ENCODE peak calls at places on chromosomes 1 and 21, in eight cellular contexts. One of them, this sample, is unnamed. For H3K4me1, the result is how much of the 10 kb centered on the place peaks cover.

GRCh38 chr1:202658766-202659165 is 51.5 kb downstream of the SYT2 start:
- DNase-seq in colonic mucosa: no peak
- DNase-seq in heart right ventricle: no peak
- DNase-seq in DND-41: no peak
- DNase-seq in IMR-90: no peak
- DNase-seq in CD8-positive, alpha-beta memory T cell: no peak
- DNase-seq in esophagus muscularis mucosa: no peak
- DNase-seq in uterus: no peak
- DNase-seq in this sample: no peak

GRCh38 chr1:41479000-41479807 is 5.3 kb downstream of the EDN2 start:
- DNase-seq in CD8-positive, alpha-beta memory T cell: peak
- DNase-seq in DND-41: no peak
- DNase-seq in esophagus muscularis mucosa: no peak
- DNase-seq in IMR-90: peak
- DNase-seq in colonic mucosa: no peak
- DNase-seq in heart right ventricle: peak
- DNase-seq in uterus: peak
- DNase-seq in this sample: no peak

GRCh38 chr1:159088050-159088449 is 11.5 kb upstream of the AIM2 start:
- DNase-seq in heart right ventricle: no peak
- DNase-seq in IMR-90: peak
- DNase-seq in DND-41: no peak
- DNase-seq in uterus: no peak
- DNase-seq in colonic mucosa: no peak
- DNase-seq in esophagus muscularis mucosa: no peak
- DNase-seq in CD8-positive, alpha-beta memory T cell: no peak
- DNase-seq in this sample: no peak

GRCh38 chr21:37060296-37060695 is 12.6 kb downstream of the PIGP start:
- DNase-seq in DND-41: peak
- DNase-seq in CD8-positive, alpha-beta memory T cell: no peak
- DNase-seq in IMR-90: peak
- DNase-seq in esophagus muscularis mucosa: no peak
- DNase-seq in colonic mucosa: peak
- DNase-seq in heart right ventricle: no peak
- DNase-seq in uterus: no peak
- DNase-seq in this sample: peak

GRCh38 chr1:20063861-20064292 is 6.1 kb upstream of the PLA2G5 start:
- DNase-seq in uterus: no peak
- DNase-seq in IMR-90: peak
- DNase-seq in CD8-positive, alpha-beta memory T cell: no peak
- DNase-seq in DND-41: no peak
- DNase-seq in heart right ventricle: no peak
- DNase-seq in esophagus muscularis mucosa: peak
- DNase-seq in colonic mucosa: no peak
- DNase-seq in this sample: no peak

GRCh38 chr1:224273651-224274050 is 56.3 kb downstream of the NVL start:
- DNase-seq in esophagus muscularis mucosa: no peak
- DNase-seq in CD8-positive, alpha-beta memory T cell: no peak
- DNase-seq in uterus: no peak
- DNase-seq in colonic mucosa: peak
- DNase-seq in IMR-90: peak
- DNase-seq in heart right ventricle: no peak
- DNase-seq in DND-41: no peak
- DNase-seq in this sample: no peak

GRCh38 chr1:89602871-89603404 is 30.0 kb upstream of the LRRC8C start:
- DNase-seq in IMR-90: no peak
- DNase-seq in esophagus muscularis mucosa: no peak
- DNase-seq in DND-41: no peak
- DNase-seq in uterus: no peak
- DNase-seq in CD8-positive, alpha-beta memory T cell: no peak
- DNase-seq in heart right ventricle: no peak
- DNase-seq in colonic mucosa: no peak
- DNase-seq in this sample: no peak

GRCh38 chr1:23475134-23475628 is 8.8 kb downstream of the ASAP3 start:
- DNase-seq in CD8-positive, alpha-beta memory T cell: no peak
- DNase-seq in DND-41: no peak
- DNase-seq in colonic mucosa: no peak
- DNase-seq in uterus: peak
- DNase-seq in esophagus muscularis mucosa: no peak
- DNase-seq in IMR-90: peak
- DNase-seq in heart right ventricle: no peak
- DNase-seq in this sample: no peak

GRCh38 chr1:226549937-226550670 is 1.5 kb downstream of the STUM start:
- DNase-seq in uterus: peak
- DNase-seq in heart right ventricle: peak
- DNase-seq in IMR-90: no peak
- DNase-seq in CD8-positive, alpha-beta memory T cell: no peak
- DNase-seq in esophagus muscularis mucosa: no peak
- DNase-seq in colonic mucosa: peak
- DNase-seq in DND-41: no peak
- DNase-seq in this sample: peak

GRCh38 chr1:104064391-104064790 is 314.7 kb downstream of the AMY1C start:
- DNase-seq in heart right ventricle: no peak
- DNase-seq in uterus: no peak
- DNase-seq in DND-41: no peak
- DNase-seq in colonic mucosa: no peak
- DNase-seq in esophagus muscularis mucosa: no peak
- DNase-seq in IMR-90: no peak
- DNase-seq in CD8-positive, alpha-beta memory T cell: no peak
- DNase-seq in this sample: no peak

GRCh38 chr21:39014751-39015150 is 168.5 kb downstream of the PSMG1 start:
- DNase-seq in IMR-90: peak
- DNase-seq in DND-41: no peak
- DNase-seq in uterus: no peak
- DNase-seq in heart right ventricle: no peak
- DNase-seq in colonic mucosa: no peak
- DNase-seq in CD8-positive, alpha-beta memory T cell: no peak
- DNase-seq in esophagus muscularis mucosa: no peak
- DNase-seq in this sample: no peak

GRCh38 chr1:24929876-24930702 is at the start of gene RUNX3:
- DNase-seq in DND-41: peak
- DNase-seq in IMR-90: no peak
- DNase-seq in colonic mucosa: peak
- DNase-seq in esophagus muscularis mucosa: no peak
- DNase-seq in heart right ventricle: peak
- DNase-seq in uterus: no peak
- DNase-seq in CD8-positive, alpha-beta memory T cell: peak
- DNase-seq in this sample: peak

GRCh38 chr1:61370177-61370907 is 288.0 kb downstream of the NFIA start:
- DNase-seq in CD8-positive, alpha-beta memory T cell: no peak
- DNase-seq in DND-41: no peak
- DNase-seq in heart right ventricle: no peak
- DNase-seq in colonic mucosa: no peak
- DNase-seq in IMR-90: no peak
- DNase-seq in esophagus muscularis mucosa: no peak
- DNase-seq in uterus: no peak
- DNase-seq in this sample: no peak

GRCh38 chr1:2198571-2198970 is 4.0 kb upstream of the FAAP20 start:
- DNase-seq in DND-41: no peak
- DNase-seq in uterus: no peak
- DNase-seq in esophagus muscularis mucosa: no peak
- DNase-seq in CD8-positive, alpha-beta memory T cell: no peak
- DNase-seq in colonic mucosa: peak
- DNase-seq in IMR-90: no peak
- DNase-seq in heart right ventricle: peak
- DNase-seq in this sample: no peak

GRCh38 chr1:2199042-2199810 is 4.7 kb upstream of the FAAP20 start:
- DNase-seq in esophagus muscularis mucosa: peak
- DNase-seq in IMR-90: peak
- DNase-seq in DND-41: no peak
- DNase-seq in CD8-positive, alpha-beta memory T cell: peak
- DNase-seq in heart right ventricle: peak
- DNase-seq in uterus: peak
- DNase-seq in colonic mucosa: peak
- DNase-seq in this sample: no peak

GRCh38 chr1:2202008-2202575 is 7.5 kb upstream of the FAAP20 start:
- DNase-seq in esophagus muscularis mucosa: no peak
- DNase-seq in colonic mucosa: no peak
- DNase-seq in CD8-positive, alpha-beta memory T cell: no peak
- DNase-seq in IMR-90: no peak
- DNase-seq in DND-41: no peak
- DNase-seq in heart right ventricle: no peak
- DNase-seq in uterus: no peak
- DNase-seq in this sample: no peak

GRCh38 chr1:2201062-2201461 is 6.5 kb upstream of the FAAP20 start:
- DNase-seq in DND-41: no peak
- DNase-seq in heart right ventricle: no peak
- DNase-seq in colonic mucosa: no peak
- DNase-seq in CD8-positive, alpha-beta memory T cell: no peak
- DNase-seq in IMR-90: no peak
- DNase-seq in esophagus muscularis mucosa: no peak
- DNase-seq in uterus: no peak
- DNase-seq in this sample: no peak

DNA sequence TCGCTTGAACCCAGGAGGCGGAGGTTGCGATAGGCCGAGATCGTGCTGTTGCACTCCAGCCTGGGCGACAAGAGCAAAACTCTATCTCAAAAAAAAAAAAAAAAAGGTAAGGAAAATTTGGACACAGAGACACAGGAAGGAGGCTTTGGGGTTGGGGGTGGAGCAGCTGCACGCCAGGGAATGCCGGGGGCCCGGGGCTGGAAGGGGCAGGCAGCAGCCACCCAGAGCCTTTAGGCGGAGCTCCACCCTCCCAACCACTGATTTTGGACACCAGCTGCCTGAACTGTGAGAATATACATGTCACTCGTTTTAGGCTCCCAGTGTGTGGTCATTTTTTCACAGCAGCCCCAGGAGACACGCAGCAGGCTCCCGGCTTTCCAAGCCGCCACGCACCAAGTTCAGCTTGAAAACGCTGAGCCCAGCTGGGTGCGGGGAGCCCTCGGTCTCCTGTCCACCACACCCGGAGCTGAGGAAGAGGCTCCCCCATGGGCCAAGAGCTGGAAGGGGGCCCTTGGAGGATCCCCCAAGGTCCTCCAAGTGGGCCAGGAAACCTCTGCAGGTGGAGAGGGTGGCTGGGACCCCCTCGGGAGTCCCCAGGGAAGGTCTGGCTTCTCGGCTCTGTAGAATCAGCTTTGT is 5.9 kb upstream of the FAAP20 start:
- DNase-seq in DND-41: no peak
- DNase-seq in CD8-positive, alpha-beta memory T cell: no peak
- DNase-seq in IMR-90: no peak
- DNase-seq in heart right ventricle: no peak
- DNase-seq in uterus: no peak
- DNase-seq in colonic mucosa: no peak
- DNase-seq in esophagus muscularis mucosa: no peak
- DNase-seq in this sample: no peak
- H3K4me1 ChIP-seq in DND-41: under half
- H3K4me1 ChIP-seq in CD8-positive, alpha-beta memory T cell: under half
- H3K4me1 ChIP-seq in IMR-90: under half
- H3K4me1 ChIP-seq in heart right ventricle: under half
- H3K4me1 ChIP-seq in uterus: under half
- H3K4me1 ChIP-seq in colonic mucosa: under half
- H3K4me1 ChIP-seq in esophagus muscularis mucosa: under half
- H3K4me1 ChIP-seq in this sample: under half

GRCh38 chr1:234608720-234609527 is 1.1 kb downstream of the IRF2BP2 start:
- DNase-seq in DND-41: peak
- DNase-seq in esophagus muscularis mucosa: no peak
- DNase-seq in heart right ventricle: peak
- DNase-seq in colonic mucosa: no peak
- DNase-seq in uterus: peak
- DNase-seq in IMR-90: no peak
- DNase-seq in CD8-positive, alpha-beta memory T cell: peak
- DNase-seq in this sample: peak
- H3K4me1 ChIP-seq in DND-41: half or more
- H3K4me1 ChIP-seq in esophagus muscularis mucosa: under half
- H3K4me1 ChIP-seq in heart right ventricle: under half
- H3K4me1 ChIP-seq in colonic mucosa: under half
- H3K4me1 ChIP-seq in uterus: under half
- H3K4me1 ChIP-seq in IMR-90: under half
- H3K4me1 ChIP-seq in CD8-positive, alpha-beta memory T cell: half or more
- H3K4me1 ChIP-seq in this sample: half or more

GRCh38 chr1:91765293-91765692 is 120.7 kb downstream of the TGFBR3 start:
- DNase-seq in heart right ventricle: no peak
- DNase-seq in DND-41: no peak
- DNase-seq in CD8-positive, alpha-beta memory T cell: no peak
- DNase-seq in IMR-90: no peak
- DNase-seq in uterus: no peak
- DNase-seq in esophagus muscularis mucosa: no peak
- DNase-seq in colonic mucosa: no peak
- DNase-seq in this sample: no peak

GRCh38 chr1:91764471-91765115 is 121.4 kb downstream of the TGFBR3 start:
- DNase-seq in colonic mucosa: no peak
- DNase-seq in CD8-positive, alpha-beta memory T cell: no peak
- DNase-seq in IMR-90: no peak
- DNase-seq in heart right ventricle: no peak
- DNase-seq in uterus: no peak
- DNase-seq in DND-41: no peak
- DNase-seq in esophagus muscularis mucosa: no peak
- DNase-seq in this sample: no peak

GRCh38 chr1:91766883-91767282 is 119.1 kb downstream of the TGFBR3 start:
- DNase-seq in uterus: no peak
- DNase-seq in heart right ventricle: no peak
- DNase-seq in esophagus muscularis mucosa: no peak
- DNase-seq in colonic mucosa: no peak
- DNase-seq in IMR-90: no peak
- DNase-seq in CD8-positive, alpha-beta memory T cell: no peak
- DNase-seq in DND-41: no peak
- DNase-seq in this sample: no peak

GRCh38 chr1:91768120-91768519 is 117.8 kb downstream of the TGFBR3 start:
- DNase-seq in CD8-positive, alpha-beta memory T cell: no peak
- DNase-seq in esophagus muscularis mucosa: no peak
- DNase-seq in colonic mucosa: no peak
- DNase-seq in DND-41: no peak
- DNase-seq in IMR-90: no peak
- DNase-seq in uterus: no peak
- DNase-seq in heart right ventricle: no peak
- DNase-seq in this sample: no peak

GRCh38 chr1:91765880-91766443 is 120.0 kb downstream of the TGFBR3 start:
- DNase-seq in CD8-positive, alpha-beta memory T cell: no peak
- DNase-seq in esophagus muscularis mucosa: no peak
- DNase-seq in uterus: no peak
- DNase-seq in IMR-90: no peak
- DNase-seq in heart right ventricle: no peak
- DNase-seq in DND-41: no peak
- DNase-seq in colonic mucosa: no peak
- DNase-seq in this sample: no peak
- H3K4me1 ChIP-seq in CD8-positive, alpha-beta memory T cell: under half
- H3K4me1 ChIP-seq in esophagus muscularis mucosa: under half
- H3K4me1 ChIP-seq in uterus: under half
- H3K4me1 ChIP-seq in IMR-90: under half
- H3K4me1 ChIP-seq in heart right ventricle: under half
- H3K4me1 ChIP-seq in DND-41: under half
- H3K4me1 ChIP-seq in colonic mucosa: under half
- H3K4me1 ChIP-seq in this sample: under half

DNA sequence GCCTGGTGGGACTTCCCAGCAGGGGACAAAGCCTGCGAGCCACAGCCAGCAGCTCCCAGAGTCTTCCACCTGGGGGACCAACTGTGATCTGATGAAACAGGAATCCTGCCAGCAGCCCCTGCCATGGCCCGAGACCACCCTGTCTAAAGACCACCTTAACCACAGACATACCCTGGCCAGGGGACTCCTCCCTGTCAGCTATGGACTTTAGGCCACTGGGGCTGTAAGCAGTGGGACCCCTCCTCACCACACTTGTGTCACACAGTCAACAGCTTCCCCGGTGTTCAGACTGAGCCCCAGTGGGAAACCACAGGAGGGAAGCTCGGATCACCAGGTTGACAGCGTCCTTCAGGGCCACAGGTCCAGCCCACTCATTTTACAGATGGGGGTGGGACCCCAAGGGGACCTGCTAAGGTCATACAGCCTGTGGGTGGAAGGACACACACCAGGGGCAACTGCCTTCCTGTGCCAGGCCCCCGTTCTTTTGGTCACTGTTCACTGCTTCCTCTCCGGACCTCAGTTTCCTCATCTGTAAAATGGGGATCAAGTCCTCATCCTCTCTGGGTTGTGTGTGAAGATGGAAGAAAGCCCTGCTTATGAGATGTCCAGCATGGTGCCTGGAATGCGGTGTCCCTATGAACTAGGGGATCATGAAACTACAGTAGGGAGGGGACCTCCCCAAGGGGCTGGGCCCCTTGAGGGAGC is 11.4 kb downstream of the EPHA2 start:
- DNase-seq in esophagus muscularis mucosa: no peak
- DNase-seq in CD8-positive, alpha-beta memory T cell: no peak
- DNase-seq in DND-41: no peak
- DNase-seq in colonic mucosa: no peak
- DNase-seq in heart right ventricle: no peak
- DNase-seq in IMR-90: no peak
- DNase-seq in uterus: peak
- DNase-seq in this sample: no peak
- H3K4me1 ChIP-seq in esophagus muscularis mucosa: half or more
- H3K4me1 ChIP-seq in CD8-positive, alpha-beta memory T cell: under half
- H3K4me1 ChIP-seq in DND-41: under half
- H3K4me1 ChIP-seq in colonic mucosa: under half
- H3K4me1 ChIP-seq in heart right ventricle: half or more
- H3K4me1 ChIP-seq in IMR-90: half or more
- H3K4me1 ChIP-seq in uterus: under half
- H3K4me1 ChIP-seq in this sample: under half